ENCODE peak calls at places on chromosome 14, in four cellular contexts. V is AG08395; J is stimulated activated CD4-positive, alpha-beta T cell treated with anti-CD3 and anti-CD28 coated beads, Interleukin-15, amount 100 ng/mL, for 1 hour; S is NCI-H187. M is an unnamed sample.

GRCh38 chr14:34190746-34191145 is 239.9 kb upstream of the EGLN3 start:
- DNase-seq in V (no peak), J (no peak), S (no peak), M (no peak)

GRCh38 chr14:23327947-23328744 is 6.9 kb downstream of the PABPN1 start:
- DNase-seq in J (peak), S (peak), V (peak), M (peak)

GRCh38 chr14:74218462-74218861 is 20.8 kb upstream of the VSX2 start:
- DNase-seq in S (no peak), J (no peak), V (no peak), M (no peak)

GRCh38 chr14:29442720-29443119 is 484.9 kb downstream of the PRKD1 start:
- DNase-seq in J (no peak), V (peak), S (no peak), M (peak)

GRCh38 chr14:87483651-87484260 is 509.2 kb downstream of the GALC start:
- DNase-seq in S (no peak), V (peak), J (no peak), M (peak)

GRCh38 chr14:103273145-103273846 is 60.7 kb upstream of the EIF5 start:
- DNase-seq in V (no peak), J (no peak), S (no peak), M (no peak)

GRCh38 chr14:25048170-25049126 is 1.5 kb downstream of the STXBP6 start:
- DNase-seq in S (no peak), J (no peak), V (peak), M (peak)

GRCh38 chr14:99648385-99648784 is 3.5 kb downstream of the HHIPL1 start:
- DNase-seq in V (no peak), S (no peak), J (no peak), M (no peak)

GRCh38 chr14:65637780-65638179 is 225.2 kb downstream of the FUT8 start:
- DNase-seq in S (no peak), J (no peak), V (no peak), M (no peak)

GRCh38 chr14:88322505-88323085 is 474 bp downstream of the KCNK10 start:
- DNase-seq in V (no peak), J (no peak), S (no peak), M (no peak)

M was measured in AG08396.